ENCODE peak calls at places on chromosomes 5 and 9, in seven cellular contexts. X is heart right ventricle, B is OCI-LY7, Q is neuronal stem cell, Y is body of pancreas, T is cardiac muscle cell, Z is SJSA1. M is an unnamed sample. For H3K4me1, the result is how much of the 10 kb centered on the place peaks cover.

GRCh38 chr5:1299961-1300360 is 5.1 kb upstream of the TERT start:
- DNase-seq in X (no peak), T (no peak), Q (no peak), Y (no peak), Z (peak), B (no peak), M (no peak)

GRCh38 chr9:130051855-130052254 is 1.9 kb upstream of the GPR107 start:
- DNase-seq in Z (no peak), Q (no peak), Y (no peak), X (no peak), B (no peak), T (no peak), M (no peak)

GRCh38 chr9:120983259-120983837 is 56.8 kb upstream of the TRAF1 start:
- DNase-seq in Q (no peak), Y (no peak), X (no peak), B (no peak), T (no peak), Z (no peak), M (no peak)

GRCh38 chr5:60161340-60161934 is 267.9 kb upstream of the PDE4D start:
- DNase-seq in Q (no peak), Z (no peak), Y (no peak), B (peak), X (no peak), T (peak), M (no peak)

GRCh38 chr9:128121924-128122808 is 5.4 kb downstream of the PTGES2 start:
- DNase-seq in Q (no peak), T (no peak), B (no peak), Z (no peak), X (no peak), Y (peak), M (no peak)

GRCh38 chr9:124456341-124457078 is 6.3 kb downstream of the ADGRD2 start:
- DNase-seq in Z (no peak), B (no peak), T (no peak), X (no peak), Y (no peak), Q (no peak), M (no peak)

GRCh38 chr5:68368686-68369359 is 153.3 kb downstream of the PIK3R1 start:
- DNase-seq in X (no peak), B (no peak), Y (no peak), T (no peak), Q (no peak), Z (no peak), M (no peak)

GRCh38 chr9:104977580-104977979 is 49.6 kb upstream of the ABCA1 start:
- DNase-seq in Q (no peak), Z (no peak), T (no peak), B (no peak), X (no peak), Y (no peak), M (no peak)

GRCh38 chr9:85516976-85517637 is 224.6 kb downstream of the AGTPBP1 start:
- DNase-seq in Q (no peak), X (no peak), T (no peak), B (no peak), Y (no peak), Z (no peak), M (no peak)

GRCh38 chr5:139828207-139828895 is 32.7 kb downstream of the PSD2 start:
- DNase-seq in Y (no peak), X (no peak), Q (no peak), B (no peak), Z (no peak), T (no peak), M (no peak)

GRCh38 chr9:28471261-28471660 is 898.0 kb upstream of the C9orf72 start:
- DNase-seq in Z (no peak), X (no peak), Y (no peak), T (no peak), B (no peak), Q (no peak), M (no peak)

GRCh38 chr5:67620386-67621039 is 423.9 kb upstream of the CD180 start:
- DNase-seq in Z (no peak), B (no peak), X (no peak), Y (no peak), T (no peak), Q (no peak), M (no peak)

GRCh38 chr5:134500699-134501430 is 24.6 kb upstream of the JADE2 start:
- DNase-seq in B (no peak), T (no peak), X (no peak), Y (no peak), Z (no peak), Q (no peak), M (no peak)

GRCh38 chr9:128409998-128410397 is 10.7 kb upstream of the CERCAM start:
- DNase-seq in T (no peak), Y (no peak), X (no peak), B (no peak), Z (no peak), Q (no peak), M (no peak)

GRCh38 chr5:68834486-68834885 is 259.3 kb upstream of the SLC30A5 start:
- DNase-seq in T (no peak), X (no peak), B (no peak), Z (no peak), Q (no peak), Y (no peak), M (no peak)

GRCh38 chr5:116409591-116410296 is 164.9 kb downstream of the SEMA6A start:
- DNase-seq in B (no peak), T (no peak), Z (no peak), Q (no peak), Y (peak), X (no peak), M (no peak)

GRCh38 chr9:129459550-129460322 is 161.2 kb downstream of the C9orf50 start:
- DNase-seq in Y (no peak), Q (no peak), T (no peak), X (peak), B (peak), Z (no peak), M (no peak)

GRCh38 chr9:105978822-105979221 is 284.5 kb downstream of the TMEM38B start:
- DNase-seq in X (no peak), T (no peak), Q (no peak), B (no peak), Z (no peak), Y (no peak), M (no peak)

GRCh38 chr5:75049581-75050274 is 2.6 kb downstream of the GCNT4 start:
- DNase-seq in Z (peak), B (peak), Q (peak), X (peak), Y (peak), T (peak), M (peak)

GRCh38 chr5:143880178-143880577 is 68.2 kb downstream of the HMHB1 start:
- DNase-seq in B (no peak), X (no peak), Q (no peak), T (peak), Y (peak), Z (no peak), M (no peak)

GRCh38 chr9:16119861-16120641 is 567.2 kb downstream of the CCDC171 start:
- DNase-seq in T (no peak), Z (peak), Y (no peak), Q (no peak), B (no peak), X (no peak), M (no peak)

GRCh38 chr9:18441245-18441644 is 32.7 kb upstream of the ADAMTSL1 start:
- DNase-seq in T (no peak), Y (no peak), X (no peak), Z (no peak), Q (no peak), B (no peak), M (no peak)

GRCh38 chr5:169876376-169876775 is 103.9 kb downstream of the INSYN2B start:
- DNase-seq in Z (no peak), Q (no peak), T (no peak), B (no peak), X (no peak), Y (no peak), M (no peak)

GRCh38 chr9:91534374-91534773 is 110.7 kb upstream of the NFIL3 start:
- DNase-seq in X (no peak), Q (no peak), T (no peak), B (no peak), Y (no peak), Z (no peak), M (no peak)

GRCh38 chr5:150272531-150272930 is 17.0 kb downstream of the CAMK2A start:
- DNase-seq in T (peak), X (no peak), Z (peak), B (peak), Q (peak), Y (no peak), M (no peak)

GRCh38 chr5:139243425-139243965 is 45.3 kb upstream of the SIL1 start:
- DNase-seq in Y (no peak), Q (no peak), T (no peak), Z (no peak), X (no peak), B (no peak), M (no peak)

GRCh38 chr5:79547429-79547822 is 33.5 kb upstream of the HOMER1 start:
- DNase-seq in Y (no peak), T (no peak), Z (no peak), X (no peak), Q (no peak), B (no peak), M (no peak)

GRCh38 chr9:124505006-124505900 is 1.9 kb downstream of the NR5A1 start:
- DNase-seq in Y (no peak), B (no peak), X (no peak), T (no peak), Q (no peak), Z (no peak), M (no peak)

GRCh38 chr9:38621434-38622082 is 1.2 kb upstream of the ANKRD18A start:
- DNase-seq in B (no peak), Y (peak), Q (peak), T (peak), X (no peak), Z (no peak), M (no peak)

GRCh38 chr5:176836811-176837706 is 26.7 kb downstream of the UNC5A start:
- DNase-seq in Y (no peak), Q (no peak), T (no peak), B (no peak), X (no peak), Z (no peak), M (no peak)

GRCh38 chr9:18474778-18475177 is 825 bp downstream of the ADAMTSL1 start:
- DNase-seq in B (no peak), T (no peak), Q (no peak), X (no peak), Z (no peak), Y (no peak), M (no peak)

GRCh38 chr5:165673499-165673898 is 2168.1 kb downstream of the MAT2B start:
- DNase-seq in Q (no peak), Y (no peak), B (no peak), Z (no peak), X (no peak), T (no peak), M (no peak)

GRCh38 chr5:123176224-123176937 is 87.3 kb downstream of the PRDM6 start:
- DNase-seq in B (no peak), X (no peak), Y (no peak), T (no peak), Q (no peak), Z (no peak), M (no peak)

GRCh38 chr5:136205061-136205702 is 12.2 kb upstream of the SMIM32 start:
- DNase-seq in X (no peak), B (no peak), Q (no peak), T (peak), Z (peak), Y (no peak), M (no peak)

GRCh38 chr5:43286623-43287022 is 26.6 kb downstream of the HMGCS1 start:
- DNase-seq in Z (no peak), T (no peak), Y (no peak), Q (no peak), X (no peak), B (no peak), M (no peak)

GRCh38 chr5:58201922-58202648 is 257.8 kb downstream of the PLK2 start:
- DNase-seq in X (no peak), T (no peak), Y (no peak), Q (no peak), B (no peak), Z (no peak), M (no peak)

GRCh38 chr9:137454506-137455360 is 4.4 kb downstream of the NSMF start:
- DNase-seq in Z (no peak), Y (no peak), Q (peak), X (no peak), T (peak), B (no peak), M (no peak)

GRCh38 chr9:135344523-135344901 is 135.1 kb upstream of the PPP1R26 start:
- DNase-seq in X (no peak), Z (no peak), Y (no peak), T (no peak), B (no peak), Q (no peak), M (no peak)
- H3K4me1 ChIP-seq in X (under half), Z (under half), Y (under half), T (under half), B (under half), Q (under half), M (under half)

GRCh38 chr9:35646583-35647265 is 4.0 kb downstream of the SIT1 start:
- DNase-seq in T (peak), Y (peak), B (peak), Z (peak), X (peak), Q (peak), M (peak)

GRCh38 chr9:35650341-35651158 is at the start of gene SIT1:
- DNase-seq in T (no peak), B (peak), X (no peak), Q (no peak), Z (no peak), Y (peak), M (no peak)

GRCh38 chr9:35643046-35643445 is 7.7 kb downstream of the SIT1 start:
- DNase-seq in Q (no peak), B (no peak), Z (no peak), Y (no peak), X (no peak), T (no peak), M (no peak)

GRCh38 chr9:35649431-35650340 is 1.0 kb downstream of the SIT1 start:
- DNase-seq in Y (no peak), Z (no peak), T (no peak), Q (no peak), X (no peak), B (peak), M (no peak)

GRCh38 chr9:35645736-35646582 is 4.8 kb downstream of the SIT1 start:
- DNase-seq in B (no peak), Y (peak), Z (no peak), T (peak), X (no peak), Q (no peak), M (no peak)
- H3K27ac ChIP-seq in B (peak), Y (peak), Z (no peak), T (peak), X (peak), Q (peak), M (no peak)

DNA sequence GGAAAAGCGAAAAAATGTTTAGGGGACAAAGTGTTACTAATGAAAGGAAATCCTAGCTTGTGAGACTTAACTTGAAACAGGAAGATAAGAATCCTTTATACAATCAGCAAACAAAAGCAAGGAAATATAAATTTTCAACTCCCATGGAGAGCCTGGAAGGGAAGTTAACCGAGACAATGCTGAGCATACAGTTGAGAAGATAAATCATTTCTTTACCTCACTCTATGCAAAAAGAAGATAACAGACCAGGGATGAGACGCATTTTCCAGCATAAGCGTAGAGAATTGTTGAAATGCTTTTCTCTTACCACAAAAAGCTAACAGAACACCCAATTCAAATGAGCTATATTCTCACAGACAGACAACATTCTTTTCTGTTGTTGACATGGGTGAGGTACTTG is 309.6 kb downstream of the CWC27 start:
- DNase-seq in B (no peak), T (no peak), Q (no peak), Y (no peak), Z (no peak), X (no peak), M (no peak)
- H3K4me3 ChIP-seq in B (no peak), T (no peak), Q (no peak), Y (no peak), Z (no peak), X (no peak), M (no peak)

GRCh38 chr5:14188778-14189177 is 45.6 kb downstream of the TRIO start:
- DNase-seq in Q (no peak), B (no peak), Z (no peak), T (no peak), Y (no peak), X (no peak), M (no peak)

GRCh38 chr5:14193496-14193895 is 50.4 kb downstream of the TRIO start:
- DNase-seq in T (no peak), B (no peak), Z (no peak), X (no peak), Y (no peak), Q (no peak), M (no peak)

GRCh38 chr5:14190194-14191164 is 47.3 kb downstream of the TRIO start:
- DNase-seq in Z (peak), Q (no peak), T (no peak), X (no peak), Y (no peak), B (no peak), M (no peak)

GRCh38 chr5:14189680-14190079 is 46.5 kb downstream of the TRIO start:
- DNase-seq in Z (no peak), X (no peak), T (no peak), Y (no peak), B (no peak), Q (no peak), M (no peak)

DNA sequence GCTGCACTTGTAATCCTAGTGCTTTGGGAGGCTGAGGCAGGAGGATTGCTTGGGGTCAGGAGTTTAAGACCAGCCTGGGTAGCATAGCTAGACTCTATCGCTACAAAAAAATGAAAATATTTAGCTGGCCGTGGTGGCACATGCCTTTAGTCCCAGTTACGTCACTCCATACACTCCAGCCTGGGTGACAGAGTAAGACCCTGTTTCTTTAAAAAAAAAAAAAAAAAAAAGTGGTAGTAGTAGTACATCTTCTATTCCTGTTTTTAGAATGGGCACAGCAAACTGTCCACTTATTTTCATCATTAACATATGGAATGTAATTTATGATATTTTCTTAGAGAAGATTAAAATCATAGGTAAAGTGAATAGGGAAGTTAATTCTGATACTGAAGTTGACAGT is 48.2 kb downstream of the TRIO start:
- DNase-seq in Z (no peak), B (no peak), Q (no peak), T (no peak), Y (no peak), X (no peak), M (no peak)
- H3K4me1 ChIP-seq in Z (half or more), B (under half), Q (under half), T (under half), Y (under half), X (under half), M (under half)

GRCh38 chr5:10599113-10599512 is 35.2 kb downstream of the ANKRD33B start:
- DNase-seq in Y (no peak), Z (peak), T (no peak), B (no peak), X (no peak), Q (no peak), M (no peak)

GRCh38 chr5:10599828-10600227 is 36.0 kb downstream of the ANKRD33B start:
- DNase-seq in Z (peak), Q (no peak), B (no peak), Y (no peak), T (no peak), X (no peak), M (no peak)

GRCh38 chr5:10602031-10602806 is 38.3 kb downstream of the ANKRD33B start:
- DNase-seq in T (no peak), Y (peak), B (no peak), Z (peak), X (peak), Q (no peak), M (no peak)

GRCh38 chr5:10601246-10602030 is 37.6 kb downstream of the ANKRD33B start:
- DNase-seq in Q (no peak), B (peak), Z (peak), Y (peak), T (peak), X (peak), M (no peak)

DNA sequence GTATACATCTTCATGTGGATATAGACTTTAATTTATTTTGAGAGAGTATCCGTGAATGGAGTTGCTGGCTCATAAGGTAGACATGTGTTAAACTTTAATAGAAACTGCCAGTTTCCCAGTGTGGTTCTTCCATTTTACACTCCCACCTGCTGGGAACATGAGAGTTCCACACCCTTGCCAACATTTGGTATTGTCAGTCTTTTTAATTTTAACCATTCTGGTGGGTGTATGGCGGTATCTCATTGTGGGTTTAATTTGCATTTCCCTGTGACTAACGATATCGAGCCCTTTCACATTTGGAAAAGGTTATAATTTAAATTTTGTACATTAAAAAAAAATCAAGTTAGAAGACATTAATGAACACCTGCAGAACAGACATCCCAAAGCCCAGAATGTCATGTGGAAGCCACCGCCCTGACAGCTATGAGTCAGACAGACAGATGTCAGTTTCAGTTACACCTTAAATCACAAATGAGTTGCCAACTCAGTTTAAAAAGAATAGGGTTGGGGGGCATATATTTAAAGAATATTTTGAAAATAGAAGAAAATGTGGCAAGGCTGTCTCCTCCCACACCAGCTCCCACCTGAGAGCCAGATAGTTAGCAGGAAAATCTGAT is 36.9 kb downstream of the ANKRD33B start:
- DNase-seq in Q (no peak), X (no peak), Z (peak), T (no peak), B (peak), Y (no peak), M (no peak)
- H3K27ac ChIP-seq in Q (no peak), X (peak), Z (peak), T (peak), B (peak), Y (no peak), M (no peak)

DNA sequence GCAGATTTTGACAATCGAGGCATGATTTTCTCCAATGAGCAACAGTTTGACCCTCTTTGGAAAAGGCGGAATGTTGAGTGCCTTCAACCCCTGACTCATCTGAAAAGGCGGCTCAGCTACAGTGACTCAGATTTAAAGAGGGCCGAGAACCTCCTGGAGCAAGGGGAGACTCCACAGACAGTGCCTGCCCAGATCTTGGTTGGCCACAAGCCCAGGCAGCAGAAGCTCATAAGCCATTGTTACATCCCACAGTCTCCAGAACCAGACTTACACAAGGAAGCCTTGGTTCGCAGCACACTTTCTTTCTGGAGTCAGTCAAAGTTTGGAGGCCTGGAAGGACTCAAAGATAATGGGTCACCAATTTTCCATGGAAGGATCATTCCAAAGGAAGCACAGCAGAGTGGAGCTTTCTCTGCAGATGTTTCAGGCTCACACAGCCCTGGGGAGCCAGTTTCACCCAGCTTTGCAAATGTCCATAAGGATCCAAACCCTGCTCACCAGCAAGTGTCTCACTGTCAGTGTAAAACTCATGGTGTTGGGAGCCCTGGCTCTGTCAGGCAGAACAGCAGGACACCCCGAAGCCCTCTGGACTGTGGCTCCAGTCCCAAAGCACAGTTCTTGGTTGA is 13.6 kb downstream of the PTPDC1 start:
- DNase-seq in Q (no peak), X (no peak), Z (peak), T (no peak), B (no peak), Y (no peak), M (no peak)
- H3K4me3 ChIP-seq in Q (no peak), X (no peak), Z (no peak), T (no peak), B (no peak), Y (no peak), M (no peak)

GRCh38 chr9:9392755-9393154 is 1220.0 kb downstream of the PTPRD start:
- DNase-seq in Q (no peak), X (no peak), Y (no peak), Z (no peak), B (no peak), T (no peak), M (no peak)
- H3K4me1 ChIP-seq in Q (under half), X (under half), Y (under half), Z (under half), B (under half), T (under half), M (under half)

GRCh38 chr9:98460704-98461103 is 205.3 kb upstream of the TBC1D2 start:
- DNase-seq in T (no peak), B (no peak), Q (no peak), Y (no peak), Z (no peak), X (no peak), M (no peak)
- H3K27ac ChIP-seq in T (no peak), B (no peak), Q (no peak), Y (no peak), Z (no peak), X (no peak), M (no peak)

M was measured in iPS DF 6.9.